ENCODE peak calls at places on chromosomes 4 and X, in six cellular contexts. E, H, B, O, W and K are unnamed samples. For H3K36me3, the result is how much of the 10 kb centered on the place peaks cover.

GRCh38 chr4:80365928-80366327 is 30.4 kb downstream of the CFAP299 start:
- DNase-seq in E (peak), H (peak), B (peak), O (peak), W (peak), K (peak)

GRCh38 chr4:138248058-138248457 is 5.9 kb upstream of the SLC7A11 start:
- DNase-seq in E (no peak), H (no peak), B (no peak), O (no peak), W (no peak), K (no peak)

GRCh38 chr4:8843597-8843996 is 28.0 kb downstream of the HMX1 start:
- DNase-seq in E (no peak), H (no peak), B (peak), O (no peak), W (no peak), K (no peak)

GRCh38 chr4:104491396-104491821 is 3.3 kb downstream of the CXXC4 start:
- DNase-seq in E (no peak), H (peak), B (peak), O (no peak), W (no peak), K (no peak)

GRCh38 chr4:142883433-142883832 is 37.3 kb upstream of the INPP4B start:
- DNase-seq in E (no peak), H (no peak), B (no peak), O (no peak), W (peak), K (peak)

GRCh38 chr4:174217273-174218126 is 66.0 kb downstream of the FBXO8 start:
- DNase-seq in E (no peak), H (peak), B (peak), O (no peak), W (no peak), K (no peak)

GRCh38 chr4:128286474-128287158 is 997 bp downstream of the PGRMC2 start:
- DNase-seq in E (peak), H (peak), B (no peak), O (no peak), W (peak), K (no peak)

GRCh38 chr4:70667710-70668535 is 1.6 kb upstream of the JCHAIN start:
- DNase-seq in E (no peak), H (no peak), B (no peak), O (no peak), W (no peak), K (no peak)

GRCh38 chr4:93327346-93327745 is 501.2 kb upstream of the ATOH1 start:
- DNase-seq in E (no peak), H (no peak), B (no peak), O (no peak), W (no peak), K (no peak)

GRCh38 chr4:108165601-108166000 is 3.1 kb downstream of the LEF1 start:
- DNase-seq in E (no peak), H (no peak), B (no peak), O (no peak), W (no peak), K (no peak)

GRCh38 chrX:150736478-150736877 is 43.3 kb downstream of the MTMR1 start:
- DNase-seq in E (no peak), H (no peak), B (no peak), O (no peak), W (no peak), K (no peak)

GRCh38 chrX:110180176-110180927 is 137.5 kb downstream of the AMMECR1 start:
- DNase-seq in E (no peak), H (no peak), B (no peak), O (no peak), W (peak), K (no peak)

GRCh38 chr4:70632028-70632427 is 3.5 kb downstream of the ENAM start:
- DNase-seq in E (no peak), H (no peak), B (no peak), O (no peak), W (peak), K (no peak)

GRCh38 chr4:112234952-112235609 is 3.5 kb downstream of the AP1AR start:
- DNase-seq in E (peak), H (peak), B (no peak), O (peak), W (peak), K (peak)

GRCh38 chrX:42524374-42524773 is 253.6 kb downstream of the PPP1R2C start:
- DNase-seq in E (no peak), H (no peak), B (no peak), O (no peak), W (peak), K (no peak)

GRCh38 chr4:152556283-152556682 is 20.4 kb upstream of the FBXW7 start:
- DNase-seq in E (no peak), H (no peak), B (no peak), O (no peak), W (no peak), K (no peak)

GRCh38 chr4:173332963-173333657 is 1.0 kb downstream of the HMGB2 start:
- DNase-seq in E (no peak), H (no peak), B (no peak), O (no peak), W (no peak), K (no peak)

GRCh38 chr4:64388252-64388651 is 21.0 kb downstream of the TECRL start:
- DNase-seq in E (no peak), H (no peak), B (no peak), O (no peak), W (no peak), K (no peak)

GRCh38 chr4:179977378-179977777 is 2265.8 kb upstream of the TENM3 start:
- DNase-seq in E (no peak), H (no peak), B (no peak), O (no peak), W (no peak), K (no peak)

GRCh38 chrX:40146471-40147398 is 49.0 kb upstream of the BCOR start:
- DNase-seq in E (no peak), H (peak), B (peak), O (no peak), W (no peak), K (no peak)

GRCh38 chrX:57286507-57287251 is at the start of gene FAAH2:
- DNase-seq in E (peak), H (no peak), B (peak), O (peak), W (peak), K (peak)

GRCh38 chr4:145934434-145935047 is 4.1 kb downstream of the ZNF827 start:
- DNase-seq in E (no peak), H (peak), B (no peak), O (no peak), W (no peak), K (no peak)

GRCh38 chr4:10958226-10958856 is 273.8 kb upstream of the CLNK start:
- DNase-seq in E (no peak), H (no peak), B (no peak), O (no peak), W (no peak), K (peak)

GRCh38 chrX:150649096-150649870 is 43.9 kb upstream of the MTMR1 start:
- DNase-seq in E (no peak), H (no peak), B (no peak), O (no peak), W (no peak), K (no peak)

GRCh38 chr4:119816473-119816872 is 187.9 kb upstream of the PDE5A start:
- DNase-seq in E (no peak), H (no peak), B (no peak), O (no peak), W (no peak), K (no peak)

GRCh38 chrX:109841869-109842579 is 109.0 kb upstream of the ACSL4 start:
- DNase-seq in E (no peak), H (no peak), B (no peak), O (no peak), W (no peak), K (no peak)

GRCh38 chr4:74950200-74950599 is 17.3 kb downstream of the PARM1 start:
- DNase-seq in E (no peak), H (no peak), B (no peak), O (no peak), W (no peak), K (no peak)

GRCh38 chr4:147378780-147379179 is 102.1 kb upstream of the EDNRA start:
- DNase-seq in E (no peak), H (no peak), B (no peak), O (no peak), W (peak), K (no peak)

GRCh38 chrX:103275947-103276567 is 493 bp downstream of the TCEAL5 start:
- DNase-seq in E (no peak), H (peak), B (no peak), O (no peak), W (no peak), K (no peak)

GRCh38 chr4:144647095-144647959 is 1.4 kb downstream of the HHIP start:
- DNase-seq in E (no peak), H (peak), B (peak), O (no peak), W (no peak), K (no peak)

GRCh38 chr4:15695240-15695699 is 7.6 kb upstream of the BST1 start:
- DNase-seq in E (no peak), H (no peak), B (no peak), O (no peak), W (peak), K (peak)

GRCh38 chr4:76630748-76631147 is 195.7 kb downstream of the SHROOM3 start:
- DNase-seq in E (no peak), H (no peak), B (no peak), O (no peak), W (no peak), K (no peak)

GRCh38 chrX:41733939-41734338 is 10.0 kb downstream of the GPR82 start:
- DNase-seq in E (no peak), H (no peak), B (no peak), O (peak), W (no peak), K (no peak)

GRCh38 chr4:155722816-155723499 is 35.9 kb upstream of the GUCY1B1 start:
- DNase-seq in E (no peak), H (no peak), B (no peak), O (no peak), W (no peak), K (no peak)

GRCh38 chr4:116839826-116840225 is 245.6 kb downstream of the TRAM1L1 start:
- DNase-seq in E (no peak), H (no peak), B (no peak), O (no peak), W (no peak), K (no peak)
- TF ChIP-seq YY1 in E (no peak), H (no peak), B (no peak), O (no peak), W (no peak), K (no peak)

GRCh38 chr4:509374-509676 is 10.3 kb downstream of the PIGG start:
- DNase-seq in E (no peak), H (no peak), B (no peak), O (no peak), W (no peak), K (no peak)

GRCh38 chr4:515251-515650 is 16.2 kb downstream of the PIGG start:
- DNase-seq in E (no peak), H (no peak), B (no peak), O (no peak), W (no peak), K (no peak)

GRCh38 chr4:517061-517805 is 18.2 kb downstream of the PIGG start:
- DNase-seq in E (no peak), H (no peak), B (no peak), O (no peak), W (no peak), K (no peak)

GRCh38 chr4:517806-518070 is 18.7 kb downstream of the PIGG start:
- DNase-seq in E (no peak), H (no peak), B (no peak), O (no peak), W (no peak), K (no peak)

DNA sequence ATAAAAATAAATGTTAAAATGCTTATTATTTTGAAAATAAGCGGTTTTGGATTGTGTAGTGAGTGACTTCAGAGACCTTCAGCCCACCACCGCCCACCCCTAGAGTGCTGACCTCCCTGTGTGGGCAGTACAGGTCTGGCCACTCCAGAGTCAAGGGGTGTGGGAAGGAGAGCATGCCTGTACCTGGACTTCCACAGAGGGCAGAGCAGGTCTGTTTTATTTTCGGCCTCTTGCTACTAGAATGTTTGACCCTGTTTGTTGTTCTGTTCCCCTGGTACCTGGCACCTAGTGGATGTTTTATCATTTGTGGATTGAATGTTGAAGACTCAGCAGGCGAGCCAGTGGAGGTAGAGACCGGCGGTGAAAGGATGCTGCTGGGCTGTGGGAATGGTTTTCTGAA is 14.3 kb downstream of the PIGG start:
- DNase-seq in E (no peak), H (no peak), B (no peak), O (no peak), W (no peak), K (no peak)
- H3K36me3 ChIP-seq in E (half or more), H (half or more), B (under half), O (under half), W (under half), K (half or more)

GRCh38 chr4:2412885-2413716 is 5.3 kb downstream of the ZFYVE28 start:
- DNase-seq in E (peak), H (peak), B (peak), O (peak), W (peak), K (peak)

GRCh38 chr4:2415213-2415612 is 3.2 kb downstream of the ZFYVE28 start:
- DNase-seq in E (no peak), H (no peak), B (no peak), O (no peak), W (no peak), K (no peak)

GRCh38 chr4:2415881-2416563 is 2.4 kb downstream of the ZFYVE28 start:
- DNase-seq in E (no peak), H (no peak), B (no peak), O (no peak), W (no peak), K (no peak)

GRCh38 chr4:2412534-2412884 is 5.9 kb downstream of the ZFYVE28 start:
- DNase-seq in E (no peak), H (no peak), B (no peak), O (no peak), W (no peak), K (no peak)

DNA sequence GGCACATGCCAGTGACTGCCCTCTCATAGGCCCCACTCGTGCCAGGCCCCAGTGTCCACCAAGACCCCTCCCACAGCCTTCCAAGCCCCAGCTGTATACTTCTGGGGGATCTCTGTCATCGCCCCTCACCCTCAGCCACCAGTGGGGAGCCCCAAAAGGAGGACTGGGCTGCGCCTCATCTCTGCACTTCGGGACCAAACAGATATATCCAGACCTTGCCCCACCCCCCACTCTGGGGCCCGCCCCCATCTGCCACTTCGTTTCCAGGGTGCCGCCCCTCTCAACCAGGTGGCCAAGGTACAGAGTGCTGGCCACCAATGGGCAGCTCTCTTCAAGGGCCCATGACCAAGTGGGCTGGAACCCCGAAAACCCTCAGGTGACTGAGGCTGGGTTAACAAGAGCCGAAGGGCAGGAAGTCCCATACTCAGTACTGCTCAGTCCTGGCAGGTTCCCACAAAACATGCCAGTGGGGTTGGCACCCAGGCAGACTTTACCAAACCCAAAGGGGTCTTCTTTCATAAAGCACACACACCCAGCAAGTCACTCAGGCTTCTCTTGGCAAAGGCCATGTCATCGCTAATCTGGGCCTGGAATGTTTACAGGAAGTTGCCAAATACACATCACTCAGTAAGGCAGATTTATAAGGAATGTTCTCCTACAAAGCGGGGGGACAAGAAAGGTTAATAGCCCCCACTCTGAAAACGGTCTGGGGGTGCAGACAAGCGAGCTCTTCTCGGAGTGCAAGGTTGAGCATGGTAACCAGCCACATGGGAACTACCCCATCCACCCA is 4.4 kb downstream of the ZFYVE28 start:
- DNase-seq in E (no peak), H (no peak), B (peak), O (no peak), W (no peak), K (no peak)
- H3K9ac ChIP-seq in E (no peak), H (peak), B (no peak), O (peak), W (peak), K (peak)

GRCh38 chr4:27062256-27062655 is 201.6 kb downstream of the STIM2 start:
- DNase-seq in E (no peak), H (no peak), B (peak), O (no peak), W (no peak), K (no peak)

GRCh38 chr4:27068151-27068862 is 207.7 kb downstream of the STIM2 start:
- DNase-seq in E (no peak), H (no peak), B (peak), O (no peak), W (no peak), K (no peak)

GRCh38 chr4:27066591-27066990 is 205.9 kb downstream of the STIM2 start:
- DNase-seq in E (no peak), H (no peak), B (peak), O (no peak), W (no peak), K (no peak)
- TF ChIP-seq YY1 in E (no peak), H (no peak), B (no peak), O (no peak), W (no peak), K (no peak)

GRCh38 chr4:1983846-1984405 is 24.8 kb downstream of the NELFA start:
- DNase-seq in E (no peak), H (no peak), B (no peak), O (no peak), W (no peak), K (no peak)
- H3K36me3 ChIP-seq in E (half or more), H (half or more), B (half or more), O (under half), W (under half), K (half or more)

DNA sequence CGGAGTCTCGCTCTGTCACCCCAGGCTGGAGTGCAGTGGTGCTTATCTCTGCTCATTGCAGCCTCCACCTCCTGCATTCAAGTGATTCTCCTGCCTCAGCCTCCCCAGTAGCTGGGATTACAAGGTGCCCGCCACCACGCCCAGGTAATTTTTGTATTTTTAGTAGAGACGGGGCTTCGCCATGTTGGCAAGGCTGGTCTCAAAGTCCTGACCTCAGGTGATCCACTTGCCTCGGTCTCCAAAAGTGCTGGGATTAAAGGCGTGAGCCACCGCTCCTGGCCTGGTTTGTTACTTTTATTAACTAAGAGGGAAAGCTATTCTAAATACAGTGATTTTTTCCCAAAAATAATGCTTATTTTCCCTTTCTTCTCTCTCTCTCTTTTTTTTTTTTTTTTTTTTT is 866 bp upstream of the CENPE start:
- DNase-seq in E (no peak), H (no peak), B (no peak), O (no peak), W (no peak), K (no peak)
- H3K9ac ChIP-seq in E (no peak), H (peak), B (no peak), O (no peak), W (no peak), K (no peak)